ENCODE peak calls at places on chromosomes 4 and X, in six cellular contexts. U is suprapubic skin, G is SK-N-SH, E is esophagus muscularis mucosa, Y is tibial nerve, J is A549. W is an unnamed sample.

GRCh38 chr4:39335566-39335965 is 30.6 kb downstream of the RFC1 start:
- DNase-seq in U (no peak), G (no peak), E (no peak), Y (no peak), J (no peak), W (no peak)

GRCh38 chrX:132855760-132856341 is 102.6 kb downstream of the HS6ST2 start:
- DNase-seq in U (no peak), G (no peak), E (no peak), Y (no peak), J (no peak), W (no peak)

GRCh38 chr4:89838005-89838404 is 1.0 kb upstream of the SNCA start:
- DNase-seq in U (no peak), G (peak), E (no peak), Y (no peak), J (no peak), W (no peak)

GRCh38 chrX:15739886-15740285 is 1.8 kb downstream of the CA5B start:
- DNase-seq in U (no peak), G (no peak), E (no peak), Y (no peak), J (no peak), W (no peak)

GRCh38 chr4:95761441-95761840 is 78.5 kb upstream of the PDHA2 start:
- DNase-seq in U (no peak), G (no peak), E (no peak), Y (no peak), J (no peak), W (no peak)

GRCh38 chr4:84803720-84804119 is 162.8 kb downstream of the WDFY3 start:
- DNase-seq in U (no peak), G (no peak), E (no peak), Y (no peak), J (no peak), W (no peak)

GRCh38 chr4:171130126-171130801 is 682.9 kb upstream of the GALNTL6 start:
- DNase-seq in U (no peak), G (no peak), E (no peak), Y (no peak), J (no peak), W (no peak)

GRCh38 chrX:48035891-48036290 is 29.1 kb downstream of the SPACA5 start:
- DNase-seq in U (no peak), G (no peak), E (no peak), Y (no peak), J (no peak), W (no peak)

GRCh38 chrX:68822641-68823410 is 6.0 kb upstream of the EFNB1 start:
- DNase-seq in U (no peak), G (peak), E (peak), Y (no peak), J (peak), W (no peak)

GRCh38 chrX:132491191-132491590 is 2.4 kb upstream of the MBNL3 start:
- DNase-seq in U (no peak), G (no peak), E (no peak), Y (no peak), J (no peak), W (peak)

GRCh38 chrX:77076896-77077295 is 370.3 kb upstream of the FGF16 start:
- DNase-seq in U (no peak), G (no peak), E (no peak), Y (no peak), J (no peak), W (no peak)

GRCh38 chrX:71930298-71930697 is 19.7 kb downstream of the NHSL2 start:
- DNase-seq in U (no peak), G (no peak), E (no peak), Y (no peak), J (no peak), W (no peak)

GRCh38 chr4:13590766-13591165 is 36.8 kb downstream of the BOD1L1 start:
- DNase-seq in U (no peak), G (no peak), E (no peak), Y (no peak), J (no peak), W (no peak)

GRCh38 chr4:137601924-137602323 is 69.6 kb upstream of the PCDH18 start:
- DNase-seq in U (no peak), G (no peak), E (no peak), Y (no peak), J (no peak), W (no peak)

GRCh38 chrX:2934715-2935363 is 5.7 kb upstream of the ARSD start:
- DNase-seq in U (no peak), G (no peak), E (no peak), Y (no peak), J (no peak), W (no peak)
- TF ChIP-seq EP300 in U (no peak), G (no peak), E (no peak), Y (no peak), J (no peak), W (no peak)

GRCh38 chr4:149493492-149493891 is 322.2 kb downstream of the IQCM start:
- DNase-seq in U (no peak), G (no peak), E (no peak), Y (no peak), J (no peak), W (no peak)

GRCh38 chr4:149499726-149500125 is 315.9 kb downstream of the IQCM start:
- DNase-seq in U (no peak), G (no peak), E (no peak), Y (no peak), J (no peak), W (no peak)

GRCh38 chr4:149500806-149501205 is 314.8 kb downstream of the IQCM start:
- DNase-seq in U (no peak), G (no peak), E (no peak), Y (no peak), J (no peak), W (no peak)

DNA sequence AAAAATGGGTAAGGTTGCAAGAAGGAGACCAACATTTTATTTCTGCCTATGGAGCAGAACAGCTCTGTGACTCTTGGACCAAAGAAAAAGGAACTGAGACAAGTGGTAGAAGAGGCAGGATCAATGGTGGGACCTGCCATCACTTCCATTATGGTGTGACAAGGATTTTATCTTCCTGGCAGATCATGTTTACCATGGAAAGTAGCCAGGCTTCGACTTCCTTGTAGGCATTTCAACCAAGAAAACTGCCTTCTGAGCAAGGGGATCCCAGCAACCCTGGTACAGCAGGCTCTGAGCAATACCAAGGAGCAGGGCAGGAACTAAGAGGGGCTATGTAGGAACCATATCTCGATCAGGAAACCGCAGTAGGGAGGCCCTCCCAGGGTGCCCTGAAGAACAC is 317.4 kb downstream of the IQCM start:
- DNase-seq in U (no peak), G (no peak), E (no peak), Y (no peak), J (no peak), W (no peak)
- TF ChIP-seq EP300 in U (no peak), G (no peak), E (no peak), Y (no peak), J (no peak), W (no peak)

GRCh38 chrX:31168596-31168995 is 96.8 kb upstream of the FTHL17 start:
- DNase-seq in U (no peak), G (no peak), E (no peak), Y (no peak), J (no peak), W (no peak)
- TF ChIP-seq EP300 in U (no peak), G (no peak), E (no peak), Y (no peak), J (no peak), W (no peak)

DNA sequence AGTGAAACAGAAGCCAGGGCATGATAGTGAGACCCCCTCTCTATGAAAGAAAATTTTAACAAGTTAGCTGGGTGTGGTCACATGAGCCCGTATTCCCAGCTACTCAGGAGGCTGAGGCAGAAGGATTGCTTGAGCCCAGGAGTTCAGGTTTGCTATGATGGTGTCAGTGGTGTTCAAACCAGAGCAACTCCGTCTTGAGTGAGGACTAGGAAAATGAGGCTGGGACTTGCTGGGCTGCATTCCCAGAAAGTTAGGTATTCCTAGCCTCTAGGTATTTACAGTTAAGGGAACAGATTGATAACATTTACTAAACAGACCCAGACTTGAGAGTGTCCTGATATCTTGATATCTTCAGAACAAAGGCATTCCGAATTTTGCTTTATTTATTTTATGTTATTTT is 37.0 kb upstream of the NOCT start:
- DNase-seq in U (no peak), G (no peak), E (no peak), Y (no peak), J (no peak), W (no peak)
- TF ChIP-seq EP300 in U (no peak), G (no peak), E (no peak), Y (no peak), J (no peak), W (no peak)

W was measured in transverse colon.